ENCODE peak calls at places on chromosome 11, in six cellular contexts. Y is cardiac fibroblast, S is left ventricle myocardium inferior, E is bronchial epithelial cell, H is MM.1S, P is fibroblast of mammary gland. T is an unnamed sample.

GRCh38 chr11:58656348-58656747 is 33.9 kb downstream of the CNTF start:
- DNase-seq in E (peak), S (no peak), H (no peak), Y (no peak), P (no peak), T (no peak)

GRCh38 chr11:8337396-8337795 is 73.7 kb upstream of the LMO1 start:
- DNase-seq in H (no peak), P (no peak), E (no peak), Y (no peak), S (no peak), T (no peak)

GRCh38 chr11:20112291-20113146 is 47.8 kb downstream of the DBX1 start:
- DNase-seq in P (peak), S (peak), E (peak), Y (peak), H (no peak), T (no peak)

GRCh38 chr11:97990162-97990920 is 1030.4 kb upstream of the CNTN5 start:
- DNase-seq in H (no peak), Y (peak), S (no peak), P (no peak), E (no peak), T (no peak)

GRCh38 chr11:120563698-120564572 is 52.4 kb downstream of the GRIK4 start:
- DNase-seq in Y (no peak), S (peak), E (no peak), P (no peak), H (no peak), T (no peak)

GRCh38 chr11:82174610-82175009 is 559.1 kb downstream of the FAM181B start:
- DNase-seq in S (no peak), P (no peak), Y (no peak), E (peak), H (no peak), T (no peak)

GRCh38 chr11:73951797-73952196 is 971 bp downstream of the DNAJB13 start:
- DNase-seq in P (no peak), Y (no peak), H (no peak), E (peak), S (no peak), T (no peak)

GRCh38 chr11:15170170-15170569 is 55.4 kb downstream of the INSC start:
- DNase-seq in S (no peak), Y (peak), P (peak), H (no peak), E (peak), T (no peak)

GRCh38 chr11:6353367-6353987 is 33.2 kb upstream of the CAVIN3 start:
- DNase-seq in P (peak), Y (peak), H (peak), E (peak), S (peak), T (peak)

GRCh38 chr11:22456993-22457748 is 119.0 kb downstream of the SLC17A6 start:
- DNase-seq in E (peak), S (no peak), H (no peak), Y (no peak), P (no peak), T (no peak)

GRCh38 chr11:126585388-126586302 is 230.2 kb downstream of the ST3GAL4 start:
- DNase-seq in Y (peak), E (peak), S (peak), H (no peak), P (peak), T (no peak)

GRCh38 chr11:68750988-68751325 is 363 bp downstream of the TESMIN start:
- DNase-seq in P (no peak), Y (no peak), S (no peak), H (no peak), E (no peak), T (no peak)

GRCh38 chr11:35723493-35724284 is 61.1 kb downstream of the TRIM44 start:
- DNase-seq in Y (peak), P (peak), H (no peak), E (peak), S (no peak), T (no peak)

GRCh38 chr11:96393753-96394348 is 4.0 kb downstream of the JRKL start:
- DNase-seq in E (peak), S (no peak), P (peak), Y (peak), H (peak), T (peak)

GRCh38 chr11:125036933-125037332 is 26.2 kb upstream of the SLC37A2 start:
- DNase-seq in S (no peak), P (peak), Y (peak), H (peak), E (peak), T (peak)

GRCh38 chr11:73570415-73571114 is 27.3 kb downstream of the FAM168A start:
- DNase-seq in E (peak), H (no peak), Y (peak), P (peak), S (no peak), T (no peak)

GRCh38 chr11:134052395-134052987 is 16.4 kb upstream of the JAM3 start:
- DNase-seq in Y (no peak), P (no peak), E (no peak), S (no peak), H (no peak), T (no peak)

GRCh38 chr11:80155412-80156017 is 714.7 kb upstream of the TENM4 start:
- DNase-seq in E (peak), P (peak), S (no peak), H (peak), Y (peak), T (peak)

GRCh38 chr11:117642396-117642795 is 154.6 kb downstream of the DSCAML1 start:
- DNase-seq in P (no peak), S (no peak), E (no peak), H (no peak), Y (no peak), T (no peak)

GRCh38 chr11:8315463-8315862 is 51.8 kb upstream of the LMO1 start:
- DNase-seq in P (no peak), S (no peak), Y (no peak), H (no peak), E (no peak), T (no peak)

GRCh38 chr11:117618273-117618672 is 178.7 kb downstream of the DSCAML1 start:
- DNase-seq in P (no peak), E (peak), H (no peak), Y (no peak), S (no peak), T (no peak)

GRCh38 chr11:23364076-23364475 is 503.8 kb upstream of the CCDC179 start:
- DNase-seq in H (no peak), Y (no peak), S (no peak), E (peak), P (peak), T (no peak)

GRCh38 chr11:68314203-68314885 is 2.0 kb downstream of the LRP5 start:
- DNase-seq in Y (peak), H (no peak), E (no peak), S (no peak), P (no peak), T (no peak)

GRCh38 chr11:72617080-72617744 is 57.0 kb downstream of the PDE2A start:
- DNase-seq in P (peak), E (no peak), Y (peak), S (no peak), H (no peak), T (no peak)

GRCh38 chr11:69280994-69281393 is 13.0 kb upstream of the MYEOV start:
- DNase-seq in Y (peak), E (peak), P (peak), S (no peak), H (no peak), T (no peak)

GRCh38 chr11:12246989-12247388 is 130.4 kb upstream of the PARVA start:
- DNase-seq in E (no peak), H (no peak), S (no peak), Y (no peak), P (no peak), T (no peak)

GRCh38 chr11:8927233-8927632 is 5.5 kb downstream of the C11orf16 start:
- DNase-seq in Y (no peak), E (no peak), P (no peak), S (no peak), H (no peak), T (no peak)

GRCh38 chr11:86592047-86592564 is 80.3 kb downstream of the ME3 start:
- DNase-seq in P (peak), H (no peak), E (peak), S (no peak), Y (peak), T (no peak)

GRCh38 chr11:72493426-72494108 is 59.2 kb upstream of the CLPB start:
- DNase-seq in H (no peak), Y (no peak), E (no peak), S (no peak), P (no peak), T (no peak)

GRCh38 chr11:31487848-31488247 is 21.6 kb downstream of the IMMP1L start:
- DNase-seq in E (peak), S (no peak), Y (peak), H (peak), P (peak), T (peak)

GRCh38 chr11:118921929-118922744 is 3.6 kb downstream of the BCL9L start:
- DNase-seq in P (peak), E (peak), S (peak), H (no peak), Y (peak), T (no peak)

GRCh38 chr11:74133416-74133815 is 37.4 kb downstream of the C2CD3 start:
- DNase-seq in H (no peak), S (no peak), E (no peak), P (no peak), Y (no peak), T (no peak)

GRCh38 chr11:77590194-77590591 is 440 bp downstream of the AQP11 start:
- DNase-seq in Y (peak), H (peak), E (peak), P (peak), S (peak), T (no peak)

DNA sequence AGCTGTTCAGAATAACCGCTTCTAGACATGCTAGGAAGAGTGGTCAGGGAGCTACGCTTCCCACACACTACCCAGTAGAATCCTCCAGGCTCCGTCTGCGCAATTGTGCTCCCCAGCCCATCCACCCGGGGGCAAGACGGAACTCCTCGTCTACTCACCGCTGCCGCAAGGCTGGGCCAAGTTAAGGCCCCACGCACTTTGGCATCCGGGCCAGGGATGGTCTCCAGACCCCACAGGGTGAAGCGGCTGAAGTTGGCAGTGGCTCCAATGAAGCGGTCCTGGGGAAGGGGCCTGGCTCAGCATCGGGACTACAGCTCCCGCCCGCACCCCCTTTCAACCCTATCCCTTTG is 736 bp downstream of the RNASEH2C start:
- DNase-seq in H (peak), E (peak), P (peak), S (no peak), Y (peak), T (peak)
- TF ChIP-seq CTCF in H (no peak), E (no peak), P (no peak), S (no peak), Y (peak), T (no peak)

GRCh38 chr11:65429069-65429681 is 6.6 kb downstream of the NEAT1 start:
- DNase-seq in P (peak), S (no peak), Y (peak), H (no peak), E (peak), T (peak)
- H3K4me3 ChIP-seq in P (peak), S (peak), Y (peak), H (peak), E (no peak), T (peak)

GRCh38 chr11:1102221-1102971 is 27.7 kb downstream of the MUC2 start:
- DNase-seq in Y (no peak), H (no peak), P (no peak), E (no peak), S (no peak), T (no peak)

GRCh38 chr11:1101318-1102089 is 26.8 kb downstream of the MUC2 start:
- DNase-seq in H (no peak), E (no peak), Y (no peak), P (no peak), S (no peak), T (no peak)

GRCh38 chr11:1102996-1103395 is 28.3 kb downstream of the MUC2 start:
- DNase-seq in E (no peak), Y (no peak), H (no peak), S (no peak), P (no peak), T (no peak)

GRCh38 chr11:1100417-1101245 is 26.0 kb downstream of the MUC2 start:
- DNase-seq in P (no peak), S (no peak), H (no peak), E (no peak), Y (no peak), T (no peak)

GRCh38 chr11:1099519-1100355 is 25.1 kb downstream of the MUC2 start:
- DNase-seq in E (no peak), P (no peak), S (no peak), H (no peak), Y (no peak), T (no peak)
- TF ChIP-seq CTCF in E (no peak), P (no peak), S (no peak), H (no peak), Y (no peak), T (no peak)

GRCh38 chr11:1863352-1864215 is 10.7 kb downstream of the LSP1 start:
- DNase-seq in Y (peak), S (peak), P (peak), H (no peak), E (peak), T (no peak)

GRCh38 chr11:1866226-1866625 is 13.3 kb downstream of the LSP1 start:
- DNase-seq in Y (no peak), S (peak), E (no peak), P (no peak), H (no peak), T (no peak)

GRCh38 chr11:1866776-1867175 is 13.9 kb downstream of the LSP1 start:
- DNase-seq in P (no peak), Y (no peak), H (no peak), E (no peak), S (peak), T (no peak)

GRCh38 chr11:1864216-1864615 is 11.3 kb downstream of the LSP1 start:
- DNase-seq in P (no peak), H (no peak), E (no peak), S (peak), Y (no peak), T (no peak)

DNA sequence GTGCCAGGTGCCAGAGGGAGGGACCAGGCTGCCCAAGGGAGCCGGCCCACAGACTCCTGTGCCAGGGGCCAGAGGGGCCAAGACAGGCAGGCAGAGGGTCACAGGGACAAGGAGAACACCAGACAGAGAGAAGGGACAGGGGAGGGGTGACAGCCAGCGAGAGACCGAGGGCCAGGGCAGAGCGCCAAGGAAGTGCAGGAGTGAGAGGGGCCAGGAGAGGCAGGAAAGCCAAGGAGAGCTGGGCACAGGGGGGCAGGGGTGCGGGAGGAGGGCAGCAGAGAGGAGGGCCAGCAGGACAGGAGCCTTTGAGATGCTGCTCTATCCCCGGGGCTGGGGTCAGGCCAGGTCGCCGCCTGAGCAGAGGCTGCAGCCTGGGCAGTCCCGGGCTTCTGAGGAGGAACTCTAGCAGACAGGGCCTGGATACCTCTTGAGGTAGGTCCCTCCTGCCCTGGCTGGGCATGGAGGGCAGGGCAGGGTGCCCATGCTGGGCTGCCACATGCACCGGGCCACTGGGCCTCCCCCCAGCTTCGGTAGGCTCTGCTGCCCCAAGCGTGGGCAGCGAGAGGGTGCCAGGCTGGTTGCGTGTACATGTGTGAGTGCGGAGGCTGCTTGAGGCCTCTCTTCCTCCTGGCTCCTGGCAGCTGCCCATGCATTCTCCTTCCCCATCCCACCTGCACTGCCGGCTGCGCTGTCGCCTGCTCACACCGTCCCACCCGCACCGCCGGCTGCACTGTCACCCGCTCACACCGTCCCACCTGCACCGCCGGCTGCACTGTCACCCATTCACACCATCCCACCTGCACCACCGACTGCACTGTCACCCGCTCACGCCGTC is 12.2 kb downstream of the LSP1 start:
- DNase-seq in H (no peak), Y (no peak), E (no peak), P (no peak), S (peak), T (no peak)
- H3K4me3 ChIP-seq in H (no peak), Y (no peak), E (no peak), P (no peak), S (peak), T (no peak)

DNA sequence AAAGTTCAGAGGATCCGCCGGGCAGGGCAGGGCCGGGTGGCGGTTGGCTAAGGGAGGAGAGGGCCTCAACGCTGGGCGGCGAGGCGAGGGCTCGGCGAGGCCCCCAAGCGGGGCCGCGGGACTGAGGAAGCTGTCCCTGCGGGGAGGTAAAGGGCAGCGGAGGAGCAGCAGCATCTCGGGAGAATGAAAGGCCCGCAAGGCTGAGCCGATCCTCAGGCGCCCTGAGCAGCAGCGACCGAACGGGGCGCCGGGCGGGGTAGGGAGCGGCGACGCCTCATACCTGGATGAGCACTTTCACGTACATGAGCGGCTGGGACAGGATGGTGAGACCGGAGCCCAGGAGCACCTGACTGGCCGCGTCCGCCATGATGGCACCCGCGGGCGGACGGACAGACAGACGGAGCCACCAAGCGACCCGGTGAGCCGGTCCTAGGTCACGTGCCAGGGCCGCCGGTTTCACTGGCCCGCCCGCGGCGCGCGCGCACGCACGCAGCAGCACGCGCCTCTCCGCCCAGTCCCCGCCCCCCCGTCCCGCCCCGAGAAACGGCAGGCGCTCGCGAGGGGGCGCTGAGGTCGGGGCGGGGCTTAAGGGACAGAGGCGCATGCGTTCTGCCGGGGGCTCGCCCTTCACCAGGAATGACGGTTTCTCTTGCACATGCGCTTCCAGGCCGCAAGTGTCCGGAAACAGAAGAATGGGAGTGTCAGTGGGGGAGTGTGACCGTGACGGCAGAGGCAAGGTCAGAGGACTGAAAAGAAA is at the start of gene MTCH2:
- DNase-seq in P (peak), H (peak), E (peak), Y (peak), S (peak), T (peak)
- TF ChIP-seq CTCF in P (no peak), H (peak), E (peak), Y (peak), S (peak), T (peak)

GRCh38 chr11:123069878-123070821 is 8.2 kb upstream of the HSPA8 start:
- DNase-seq in Y (no peak), E (no peak), H (peak), S (no peak), P (no peak), T (peak)
- H3K4me3 ChIP-seq in Y (no peak), E (no peak), H (peak), S (peak), P (no peak), T (peak)

GRCh38 chr11:61769169-61769920 is 16.9 kb downstream of the MYRF start:
- DNase-seq in Y (no peak), S (no peak), P (no peak), E (no peak), H (no peak), T (no peak)
- TF ChIP-seq CTCF in Y (peak), S (no peak), P (no peak), E (no peak), H (no peak), T (peak)

DNA sequence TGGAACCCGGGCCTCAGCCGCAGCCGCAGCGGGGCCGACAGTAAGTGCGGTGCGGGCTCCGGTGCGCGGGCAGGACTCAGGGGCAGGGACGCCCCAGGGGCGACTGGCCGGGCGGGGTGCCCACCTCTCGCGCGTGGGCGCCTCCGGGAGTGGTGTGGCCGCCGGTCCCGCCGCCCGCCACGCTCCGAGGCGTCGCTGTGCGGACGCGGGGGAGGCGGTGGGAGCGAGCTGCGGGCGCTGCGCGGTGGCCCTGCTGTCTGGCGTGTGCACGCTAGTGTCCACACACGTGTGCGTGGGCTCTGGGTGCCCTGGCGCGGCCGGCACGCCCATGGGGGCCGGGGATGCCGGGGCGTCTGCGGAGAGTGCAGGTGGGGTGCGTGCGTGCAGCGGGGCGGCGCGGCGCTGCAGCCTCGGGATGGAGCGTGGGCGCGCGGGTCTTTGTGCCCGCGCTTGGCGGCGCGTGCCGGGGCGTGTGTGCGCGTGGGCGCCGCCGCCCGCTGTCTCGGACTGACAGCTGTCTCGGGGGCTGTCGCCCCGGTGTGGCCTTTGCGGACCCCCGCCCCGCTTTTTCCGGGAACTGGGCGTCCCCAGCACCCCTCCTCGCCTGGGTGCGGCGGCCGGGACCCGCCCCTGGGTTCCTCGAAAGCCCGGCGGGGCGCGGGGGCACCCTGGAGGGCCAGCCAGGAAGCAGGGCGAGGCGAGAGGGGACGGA is 800 bp downstream of the KCNK4 start:
- DNase-seq in H (no peak), E (no peak), P (no peak), Y (no peak), S (no peak), T (no peak)
- H3K4me3 ChIP-seq in H (no peak), E (peak), P (no peak), Y (peak), S (peak), T (no peak)